ENCODE peak calls at places on chromosomes 2 and 18, in ten cellular contexts. I is sigmoid colon, H is colonic mucosa, N is HCT116, A is esophagus squamous epithelium, G is brain microvascular endothelial cell, S is foreskin fibroblast, Y is fibroblast of lung, X is cardiac muscle cell, V is kidney. Q is an unnamed sample.

GRCh38 chr2:220660277-220661155 is 911.6 kb downstream of the EPHA4 start:
- DNase-seq in A (no peak), V (no peak), Y (no peak), G (no peak), X (no peak), S (peak), I (no peak), N (no peak), H (peak), Q (no peak)

GRCh38 chr2:102737435-102737834 is 24.4 kb upstream of the TMEM182 start:
- DNase-seq in Y (no peak), X (no peak), A (no peak), G (no peak), V (no peak), H (no peak), N (no peak), S (no peak), I (no peak), Q (no peak)

GRCh38 chr2:232791518-232791917 is 15.2 kb upstream of the KCNJ13 start:
- DNase-seq in V (no peak), G (no peak), X (no peak), N (no peak), Y (no peak), A (no peak), H (no peak), S (no peak), I (no peak), Q (no peak)

GRCh38 chr2:18903750-18904149 is 314.4 kb upstream of the NT5C1B start:
- DNase-seq in G (no peak), Y (no peak), V (no peak), S (no peak), I (no peak), X (no peak), N (no peak), H (no peak), A (no peak), Q (no peak)

GRCh38 chr2:189142893-189143759 is 36.4 kb downstream of the COL5A2 start:
- DNase-seq in V (no peak), H (peak), G (no peak), I (no peak), A (no peak), Y (peak), X (no peak), N (peak), S (peak), Q (no peak)

GRCh38 chr2:233081731-233082221 is 21.6 kb downstream of the INPP5D start:
- DNase-seq in V (peak), S (no peak), Y (no peak), X (no peak), I (no peak), A (no peak), H (no peak), N (no peak), G (no peak), Q (no peak)

GRCh38 chr2:235102987-235103386 is 151.2 kb downstream of the SH3BP4 start:
- DNase-seq in N (no peak), Y (no peak), X (no peak), A (no peak), H (no peak), V (no peak), I (no peak), G (no peak), S (no peak), Q (no peak)

GRCh38 chr2:158464426-158465281 is 7.9 kb downstream of the PKP4 start:
- DNase-seq in Y (peak), S (no peak), G (no peak), I (no peak), H (no peak), N (no peak), V (no peak), A (no peak), X (peak), Q (no peak)

GRCh38 chr2:176503760-176504159 is 234.5 kb downstream of the MTX2 start:
- DNase-seq in S (no peak), I (no peak), A (no peak), V (no peak), N (no peak), G (no peak), X (no peak), H (no peak), Y (no peak), Q (no peak)

GRCh38 chr2:191607101-191607500 is 70.8 kb upstream of the NABP1 start:
- DNase-seq in G (no peak), V (no peak), H (no peak), A (no peak), S (no peak), N (no peak), X (peak), I (no peak), Y (peak), Q (no peak)

GRCh38 chr2:1277634-1278033 is 135.6 kb upstream of the TPO start:
- DNase-seq in H (no peak), V (no peak), S (no peak), G (no peak), N (no peak), A (no peak), I (no peak), Y (no peak), X (no peak), Q (no peak)

GRCh38 chr2:30113617-30114293 is 33.1 kb upstream of the YPEL5 start:
- DNase-seq in H (no peak), S (peak), X (peak), G (peak), N (no peak), A (no peak), I (no peak), Y (peak), V (no peak), Q (peak)

GRCh38 chr18:12376034-12376717 is 851 bp downstream of the AFG3L2 start:
- DNase-seq in N (no peak), A (no peak), S (no peak), V (peak), X (peak), Y (no peak), G (peak), I (peak), H (peak), Q (no peak)

GRCh38 chr2:84338069-84338468 is 121.0 kb downstream of the SUCLG1 start:
- DNase-seq in I (no peak), Y (peak), X (peak), G (no peak), A (no peak), H (no peak), V (no peak), S (peak), N (no peak), Q (peak)

GRCh38 chr2:206011018-206011614 is 74.9 kb downstream of the INO80D start:
- DNase-seq in S (no peak), Y (no peak), G (no peak), H (no peak), N (no peak), X (no peak), A (no peak), I (no peak), V (no peak), Q (no peak)

GRCh38 chr2:158544998-158545397 is 88.2 kb downstream of the PKP4 start:
- DNase-seq in G (no peak), Y (no peak), X (no peak), A (no peak), S (no peak), N (no peak), I (no peak), H (no peak), V (no peak), Q (no peak)

GRCh38 chr18:74402806-74403433 is 54.2 kb downstream of the DIPK1C start:
- DNase-seq in G (no peak), X (no peak), A (no peak), Y (no peak), N (no peak), H (no peak), S (no peak), I (no peak), V (no peak), Q (no peak)

GRCh38 chr2:10835052-10835970 is 22.7 kb upstream of the PDIA6 start:
- DNase-seq in V (peak), I (peak), H (peak), X (peak), G (peak), A (no peak), N (peak), Y (no peak), S (no peak), Q (no peak)

GRCh38 chr2:95351080-95351915 is 51.2 kb upstream of the FAHD2A start:
- DNase-seq in A (no peak), X (no peak), S (no peak), H (no peak), N (no peak), Y (no peak), G (no peak), I (peak), V (peak), Q (no peak)

GRCh38 chr2:25586726-25587144 is 86.6 kb downstream of the DTNB start:
- DNase-seq in G (no peak), S (peak), H (no peak), N (no peak), A (no peak), I (no peak), V (no peak), Y (peak), X (no peak), Q (no peak)

GRCh38 chr2:34105015-34105767 is 506.1 kb upstream of the FAM98A start:
- DNase-seq in A (no peak), I (no peak), V (no peak), N (no peak), H (no peak), X (peak), Y (peak), G (peak), S (peak), Q (no peak)

GRCh38 chr2:71646028-71646427 is 192.7 kb downstream of the DYSF start:
- DNase-seq in N (no peak), I (peak), S (peak), A (no peak), G (peak), V (no peak), H (no peak), X (peak), Y (peak), Q (no peak)

GRCh38 chr2:85269959-85270358 is 57.8 kb downstream of the TGOLN2 start:
- DNase-seq in N (no peak), Y (peak), I (no peak), H (no peak), X (peak), S (no peak), G (no peak), A (no peak), V (no peak), Q (no peak)

GRCh38 chr2:74516070-74516633 is 1.9 kb downstream of the TLX2 start:
- DNase-seq in I (peak), H (peak), X (peak), N (no peak), G (peak), A (no peak), S (peak), V (peak), Y (no peak), Q (no peak)

GRCh38 chr2:70553334-70553583 is 367 bp downstream of the TGFA start:
- DNase-seq in Y (no peak), V (no peak), G (no peak), H (peak), X (no peak), A (no peak), N (no peak), I (no peak), S (no peak), Q (no peak)

GRCh38 chr2:126662623-126663022 is 6.7 kb downstream of the GYPC start:
- DNase-seq in A (no peak), X (no peak), G (no peak), V (no peak), N (no peak), H (no peak), S (no peak), I (no peak), Y (no peak), Q (no peak)

GRCh38 chr2:30421551-30422436 is 25.3 kb upstream of the LCLAT1 start:
- DNase-seq in V (no peak), G (peak), Y (peak), A (no peak), I (no peak), N (no peak), H (no peak), X (peak), S (peak), Q (no peak)

GRCh38 chr2:120856421-120856862 is 120.8 kb downstream of the GLI2 start:
- DNase-seq in S (no peak), V (no peak), X (peak), H (no peak), A (no peak), G (peak), I (peak), N (no peak), Y (peak), Q (no peak)

GRCh38 chr2:197278804-197279763 is 31.5 kb downstream of the ANKRD44 start:
- DNase-seq in G (no peak), Y (peak), S (no peak), X (no peak), N (no peak), H (no peak), A (no peak), V (no peak), I (no peak), Q (no peak)

GRCh38 chr2:174667461-174667860 is 69.9 kb upstream of the WIPF1 start:
- DNase-seq in H (no peak), N (no peak), G (no peak), I (no peak), Y (no peak), X (no peak), S (no peak), V (no peak), A (no peak), Q (no peak)

GRCh38 chr2:146537477-146537876 is 1307.4 kb upstream of the ACVR2A start:
- DNase-seq in I (no peak), H (no peak), A (no peak), Y (no peak), S (no peak), G (no peak), V (no peak), N (no peak), X (no peak), Q (no peak)

DNA sequence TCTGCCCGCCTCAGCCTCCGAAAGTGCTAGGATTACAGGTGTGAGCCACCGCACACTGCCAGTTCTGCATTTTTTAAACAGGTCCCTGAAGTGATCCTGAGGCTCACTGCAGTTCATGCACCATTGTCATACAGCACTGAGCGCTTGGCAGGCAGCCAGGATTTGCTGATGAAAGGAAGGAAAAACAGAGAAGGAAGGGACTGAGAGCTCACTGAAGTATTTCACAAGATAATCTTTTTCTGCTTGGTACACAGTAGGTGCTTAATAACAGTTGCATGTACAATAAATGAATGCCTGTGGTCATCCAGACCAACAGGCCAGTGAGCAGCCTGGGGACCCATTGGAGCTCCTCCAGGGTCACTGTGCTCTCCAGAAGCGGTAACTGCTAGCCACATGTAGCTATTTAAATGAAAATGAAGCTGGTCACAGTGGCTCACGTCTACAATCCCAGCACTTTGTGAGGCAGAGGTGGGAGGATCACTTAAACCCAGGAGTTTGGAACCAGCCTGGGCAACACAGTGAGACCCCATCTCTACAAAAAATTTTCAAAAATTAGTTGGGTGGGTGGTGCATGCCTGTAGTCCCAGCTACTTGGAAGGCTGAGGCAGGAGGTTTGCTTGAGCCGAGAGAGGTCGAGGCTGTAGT is 33.1 kb upstream of the SMAD7 start:
- DNase-seq in H (no peak), N (no peak), S (no peak), Y (no peak), V (peak), X (peak), A (no peak), G (no peak), I (no peak), Q (no peak)
- H3K4me3 ChIP-seq in H (no peak), N (no peak), S (no peak), Y (no peak), V (no peak), X (no peak), A (no peak), G (no peak), I (no peak), Q (no peak)

GRCh38 chr2:242029422-242030225 is 160.1 kb downstream of the RTP5 start:
- DNase-seq in G (no peak), Y (no peak), A (no peak), H (no peak), X (no peak), I (peak), S (no peak), V (no peak), N (no peak), Q (no peak)

GRCh38 chr2:242030858-242031257 is 161.3 kb downstream of the RTP5 start:
- DNase-seq in G (no peak), S (no peak), H (peak), N (no peak), V (no peak), I (peak), A (no peak), X (no peak), Y (no peak), Q (no peak)

GRCh38 chr2:242027676-242028450 is 158.3 kb downstream of the RTP5 start:
- DNase-seq in N (no peak), A (no peak), V (no peak), Y (no peak), X (no peak), S (no peak), H (peak), I (peak), G (no peak), Q (no peak)

GRCh38 chr2:242031481-242032019 is 162.0 kb downstream of the RTP5 start:
- DNase-seq in S (peak), I (peak), Y (peak), X (peak), A (no peak), V (no peak), H (peak), N (no peak), G (peak), Q (peak)

GRCh38 chr2:242030226-242030575 is 160.7 kb downstream of the RTP5 start:
- DNase-seq in V (no peak), N (no peak), S (no peak), H (peak), I (peak), X (no peak), Y (no peak), G (no peak), A (no peak), Q (no peak)
- TF ChIP-seq CTCF in V (no peak), N (no peak), S (no peak), H (no peak), I (no peak), X (no peak), Y (no peak), G (no peak), A (no peak), Q (no peak)

GRCh38 chr2:237694423-237695194 is 67.2 kb downstream of the LRRFIP1 start:
- DNase-seq in X (no peak), V (peak), S (no peak), A (no peak), H (no peak), I (peak), N (no peak), Y (no peak), G (no peak), Q (no peak)
- H3K4me3 ChIP-seq in X (no peak), V (peak), S (peak), A (peak), H (peak), I (peak), N (peak), Y (no peak), G (no peak), Q (peak)

DNA sequence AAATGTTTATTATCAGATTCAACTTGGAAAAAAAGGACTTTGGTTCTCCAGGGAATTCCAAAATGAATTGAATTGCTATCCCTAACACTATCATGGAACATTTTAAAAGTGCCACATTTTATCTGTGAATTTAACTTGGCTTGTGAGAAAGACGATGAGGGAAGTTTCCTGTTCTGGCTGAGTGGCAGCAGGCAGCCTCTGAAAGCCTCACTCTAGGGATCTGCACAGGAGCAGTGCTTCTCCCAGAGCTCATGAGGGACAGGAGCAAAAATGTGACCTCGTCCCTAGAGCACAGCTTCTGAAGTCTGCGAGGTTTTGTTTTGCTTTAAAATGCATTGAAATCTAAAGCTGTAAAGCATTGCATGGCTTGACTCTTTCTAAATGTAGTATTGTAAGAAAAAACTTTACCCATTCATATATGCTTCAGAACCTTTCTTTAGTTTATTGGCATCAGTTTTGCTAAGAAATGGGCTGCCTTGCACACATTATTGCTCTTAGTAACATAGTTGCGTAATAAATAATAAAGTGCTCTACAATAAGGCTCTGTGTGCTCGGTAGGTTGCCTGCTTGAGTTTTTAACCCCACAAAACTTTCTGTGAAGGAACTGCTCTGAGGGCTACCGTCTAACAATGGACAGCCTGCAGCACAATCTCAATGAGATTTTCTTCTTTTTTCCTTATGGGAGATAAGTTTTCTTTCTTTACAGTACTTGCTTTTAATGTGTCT is 136.2 kb upstream of the CDCA7 start:
- DNase-seq in G (no peak), X (peak), Y (no peak), I (no peak), V (no peak), N (no peak), A (no peak), S (no peak), H (no peak), Q (no peak)
- TF ChIP-seq CTCF in G (no peak), X (no peak), Y (no peak), I (no peak), V (no peak), N (no peak), A (no peak), S (no peak), H (no peak), Q (no peak)

GRCh38 chr2:64859208-64860161 is 129.7 kb upstream of the SLC1A4 start:
- DNase-seq in V (peak), H (peak), X (peak), Y (peak), N (peak), S (peak), I (peak), A (peak), G (peak), Q (peak)

GRCh38 chr2:64861338-64862000 is 127.7 kb upstream of the SLC1A4 start:
- DNase-seq in A (no peak), X (no peak), V (no peak), Y (no peak), G (no peak), N (no peak), H (no peak), S (no peak), I (no peak), Q (no peak)

GRCh38 chr2:64860321-64860751 is 128.9 kb upstream of the SLC1A4 start:
- DNase-seq in V (no peak), G (no peak), I (no peak), X (no peak), S (no peak), Y (no peak), A (no peak), N (no peak), H (no peak), Q (no peak)

GRCh38 chr2:64862001-64862397 is 127.2 kb upstream of the SLC1A4 start:
- DNase-seq in I (no peak), H (no peak), V (no peak), G (no peak), Y (no peak), X (no peak), N (no peak), A (no peak), S (no peak), Q (no peak)

DNA sequence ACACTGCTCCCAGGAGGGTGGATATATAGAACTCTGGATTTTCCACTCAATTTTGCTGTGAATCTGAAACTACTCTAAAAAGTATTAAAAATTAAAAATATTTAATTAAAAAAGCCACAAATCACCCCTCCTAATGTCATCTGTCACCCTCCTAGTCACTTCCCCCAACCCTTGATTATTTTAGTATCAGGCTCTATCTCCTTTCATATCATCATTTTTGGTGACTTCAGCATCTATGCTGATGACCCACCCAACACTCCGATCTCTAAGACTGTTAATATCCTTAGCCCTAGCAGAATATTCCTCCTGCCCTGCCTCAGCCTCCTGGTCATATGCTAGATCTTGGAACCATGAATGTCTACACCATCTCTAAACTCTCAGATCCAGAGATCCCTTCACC is 128.3 kb upstream of the SLC1A4 start:
- DNase-seq in X (no peak), G (no peak), Y (no peak), S (no peak), I (no peak), N (no peak), A (no peak), H (no peak), V (no peak), Q (no peak)
- H3K4me3 ChIP-seq in X (no peak), G (no peak), Y (no peak), S (no peak), I (no peak), N (no peak), A (no peak), H (no peak), V (no peak), Q (no peak)

Q was measured in HFF-Myc.